ENCODE peak calls at places on chromosomes 16 and 17, in eight cellular contexts. E is SJSA1; A is GDM1; Z is neuronal stem cell; F is HAP-1; Y is type B pancreatic cell; J is cardiac muscle cell; M is activated CD8-positive, alpha-beta memory T cell treated with anti-CD3 and anti-CD28 coated beads, Interleukin-2, amount 10 ng/mL, durations not matched to agents 7 days and 5 days. W is an unnamed sample.

GRCh38 chr17:48483004-48483403 is 47.8 kb downstream of the HOXB1 start:
- DNase-seq in J (no peak), Z (no peak), A (no peak), Y (no peak), M (no peak), F (no peak), E (no peak), W (no peak)

GRCh38 chr17:489758-490329 is 137.2 kb upstream of the RPH3AL start:
- DNase-seq in J (peak; percentile 57), E (peak; percentile 57), M (peak; percentile 91), F (peak; percentile 27), Y (no peak), A (no peak), Z (peak; percentile 45), W (peak; percentile 61)

GRCh38 chr17:57668332-57668731 is 76.8 kb downstream of the CCDC182 start:
- DNase-seq in E (no peak), Y (peak; percentile 8), Z (no peak), F (no peak), M (peak; percentile 12), J (no peak), A (no peak), W (no peak)

GRCh38 chr16:46607529-46607928 is 13.7 kb downstream of the SHCBP1 start:
- DNase-seq in Z (no peak), F (no peak), Y (no peak), A (no peak), E (peak; percentile 14), J (peak; percentile 83), M (no peak), W (peak; percentile 35)

GRCh38 chr17:33049781-33050414 is 58.3 kb downstream of the SPACA3 start:
- DNase-seq in Z (peak; percentile 65), A (no peak), F (peak; percentile 46), M (peak; percentile 51), Y (no peak), E (peak; percentile 19), J (peak; percentile 67), W (peak; percentile 67)

GRCh38 chr17:38706625-38707298 is 1.7 kb downstream of the MLLT6 start:
- DNase-seq in F (no peak), Y (no peak), A (no peak), M (peak; percentile 50), E (no peak), J (no peak), Z (no peak), W (peak; percentile 36)

GRCh38 chr17:81043725-81044427 is 8.9 kb downstream of the BAIAP2 start:
- DNase-seq in Y (no peak), F (no peak), Z (no peak), E (no peak), J (no peak), M (no peak), A (no peak), W (no peak)

GRCh38 chr16:3036726-3037315 is at the start of gene BICDL2:
- DNase-seq in E (no peak), A (no peak), F (no peak), J (no peak), Z (no peak), Y (no peak), M (no peak), W (no peak)

GRCh38 chr17:35726609-35727460 is 4.6 kb upstream of the RASL10B start:
- DNase-seq in E (peak; percentile 44), M (no peak), A (no peak), J (peak; percentile 95), F (peak; percentile 59), Z (no peak), Y (peak; percentile 86), W (peak; percentile 60)

GRCh38 chr16:63289834-63290460 is 1253.7 kb upstream of the CDH8 start:
- DNase-seq in F (peak; percentile 70), A (no peak), J (peak; percentile 37), Y (no peak), E (peak; percentile 1), Z (peak; percentile 51), M (no peak), W (no peak)

GRCh38 chr16:50539822-50540710 is 8.1 kb upstream of the NKD1 start:
- DNase-seq in E (no peak), J (no peak), Y (no peak), Z (no peak), F (no peak), A (no peak), M (no peak), W (no peak)

GRCh38 chr17:27760069-27760885 is 40.1 kb downstream of the NOS2 start:
- DNase-seq in Y (peak; percentile 83), M (peak; percentile 77), Z (peak; percentile 47), F (peak; percentile 16), E (peak; percentile 43), A (peak; percentile 40), J (peak; percentile 48), W (peak; percentile 54)

GRCh38 chr17:4344926-4345325 is 21.5 kb downstream of the UBE2G1 start:
- DNase-seq in Y (no peak), A (no peak), Z (no peak), M (no peak), J (no peak), F (no peak), E (no peak), W (no peak)

GRCh38 chr17:39800540-39800939 is 62.8 kb downstream of the GRB7 start:
- DNase-seq in A (no peak), E (no peak), F (no peak), J (no peak), Y (no peak), M (peak; percentile 69), Z (no peak), W (no peak)

GRCh38 chr16:3536271-3536671 is 35.5 kb downstream of the CLUAP1 start:
- DNase-seq in E (no peak), Z (no peak), F (no peak), A (no peak), M (no peak), J (peak; percentile 33), Y (no peak), W (peak; percentile 61)

GRCh38 chr17:6458416-6458950 is 14.2 kb downstream of the PIMREG start:
- DNase-seq in F (no peak), Y (no peak), E (no peak), M (no peak), J (no peak), Z (no peak), A (no peak), W (no peak)

GRCh38 chr16:24491721-24492120 is 47.6 kb upstream of the RBBP6 start:
- DNase-seq in M (no peak), Z (no peak), J (no peak), Y (no peak), F (no peak), E (no peak), A (no peak), W (no peak)

GRCh38 chr16:82855471-82855870 is 228.7 kb downstream of the CDH13 start:
- DNase-seq in F (no peak), Y (no peak), J (no peak), M (no peak), E (no peak), A (no peak), Z (no peak), W (no peak)

GRCh38 chr17:80706454-80706853 is 161.8 kb downstream of the RPTOR start:
- DNase-seq in Z (no peak), J (no peak), F (peak; percentile 5), E (peak; percentile 88), M (no peak), A (no peak), Y (no peak), W (no peak)

GRCh38 chr16:48350716-48351115 is 34.5 kb downstream of the SIAH1 start:
- DNase-seq in Y (no peak), F (no peak), M (no peak), Z (no peak), A (no peak), J (no peak), E (no peak), W (no peak)

GRCh38 chr17:37110012-37110701 is 161.4 kb downstream of the AATF start:
- DNase-seq in Y (no peak), J (no peak), F (peak; percentile 87), A (no peak), E (no peak), M (no peak), Z (no peak), W (no peak)

GRCh38 chr17:16440814-16441629 is 25.7 kb downstream of the TRPV2 start:
- DNase-seq in Y (no peak), Z (no peak), J (peak; percentile 18), A (no peak), M (no peak), E (no peak), F (no peak), W (no peak)

GRCh38 chr17:12940699-12941098 is 77.1 kb downstream of the ELAC2 start:
- DNase-seq in F (no peak), J (no peak), Y (no peak), M (no peak), A (no peak), E (no peak), Z (no peak), W (no peak)

GRCh38 chr17:48123111-48123510 is 15.5 kb downstream of the SNX11 start:
- DNase-seq in E (no peak), J (no peak), M (no peak), Y (no peak), A (no peak), F (no peak), Z (no peak), W (no peak)

GRCh38 chr16:66580605-66581209 is 1.4 kb downstream of the CMTM2 start:
- DNase-seq in Z (peak; percentile 15), F (peak; percentile 66), A (no peak), E (no peak), M (no peak), Y (no peak), J (peak; percentile 69), W (peak; percentile 88)

GRCh38 chr17:64491034-64491860 is 5.6 kb downstream of the POLG2 start:
- DNase-seq in E (peak; percentile 18), Z (no peak), M (peak; percentile 76), J (peak; percentile 67), F (no peak), A (peak; percentile 30), Y (no peak), W (no peak)

GRCh38 chr17:12089809-12090384 is 69.2 kb downstream of the MAP2K4 start:
- DNase-seq in J (peak; percentile 28), M (no peak), F (no peak), Z (no peak), A (no peak), E (peak; percentile 58), Y (no peak), W (peak; percentile 25)

GRCh38 chr17:76416447-76416846 is 32.0 kb downstream of the SPHK1 start:
- DNase-seq in Y (no peak), J (no peak), M (no peak), A (no peak), E (no peak), Z (no peak), F (no peak), W (no peak)

GRCh38 chr17:46968224-46968834 is 10.7 kb downstream of the RPRML start:
- DNase-seq in J (no peak), M (no peak), Y (no peak), Z (no peak), F (no peak), E (no peak), A (no peak), W (no peak)

GRCh38 chr17:7001562-7001961 is 5.7 kb downstream of the ALOX12 start:
- DNase-seq in J (peak; percentile 34), F (no peak), Z (no peak), E (no peak), A (no peak), M (peak; percentile 57), Y (no peak), W (no peak)

GRCh38 chr16:57757326-57757786 is 21.8 kb downstream of the KATNB1 start:
- DNase-seq in J (peak; percentile 83), F (peak; percentile 42), M (peak; percentile 91), Z (peak; percentile 74), A (peak; percentile 39), Y (peak; percentile 91), E (peak; percentile 84), W (peak; percentile 96)

GRCh38 chr16:82736161-82736697 is 109.5 kb downstream of the CDH13 start:
- DNase-seq in E (peak; percentile 81), Y (no peak), Z (no peak), F (no peak), J (no peak), A (no peak), M (no peak), W (no peak)

GRCh38 chr17:39744836-39745215 is 7.1 kb downstream of the GRB7 start:
- DNase-seq in Y (no peak), Z (no peak), E (no peak), J (no peak), A (no peak), M (no peak), F (no peak), W (no peak)

GRCh38 chr17:62824290-62825135 is 16.4 kb upstream of the MARCHF10 start:
- DNase-seq in E (peak; percentile 85), F (peak; percentile 51), A (no peak), M (no peak), Z (peak; percentile 61), Y (no peak), J (peak; percentile 86), W (peak; percentile 79)

W was measured in AG08396.